ENCODE peak calls at places on chromosomes 2 and 18, in seven cellular contexts. R is germinal center; X is left colon; B is H9; K is uterus; J is activated T-helper 2 cell treated with anti-CD3 and anti-CD28 coated beads, Interferon-gamma antibody, Interleukin-2, Interleukin-4, amounts not matched to agents 10 μg/mL and 5 μg/mL and 100 μg/mL, durations not matched to agents 14 hours and 24 hours and 36 hours; H is RPMI8226. P is an unnamed sample.

GRCh38 chr18:12574494-12575185 is 83.3 kb downstream of the SPIRE1 start:
- DNase-seq in R (no peak), B (no peak), J (no peak), X (no peak), H (no peak), K (no peak), P (no peak)

GRCh38 chr18:21557607-21558253 is 42.8 kb downstream of the ESCO1 start:
- DNase-seq in J (no peak), R (no peak), H (no peak), B (no peak), X (no peak), K (peak), P (no peak)

GRCh38 chr2:147197754-147198153 is 647.1 kb upstream of the ACVR2A start:
- DNase-seq in J (no peak), R (no peak), B (no peak), X (no peak), H (no peak), K (no peak), P (no peak)

GRCh38 chr2:174342600-174343342 is 8.0 kb downstream of the SP9 start:
- DNase-seq in H (peak), R (peak), J (no peak), X (no peak), K (no peak), B (no peak), P (peak)

GRCh38 chr2:157628532-157629415 is at the start of gene ACVR1C:
- DNase-seq in H (peak), J (peak), X (peak), R (peak), K (peak), B (peak), P (peak)

GRCh38 chr2:177489719-177490301 is 97.2 kb downstream of the AGPS start:
- DNase-seq in K (no peak), J (no peak), R (peak), B (no peak), H (no peak), X (no peak), P (peak)

GRCh38 chr2:127069003-127069402 is 38.0 kb downstream of the BIN1 start:
- DNase-seq in R (no peak), B (no peak), X (no peak), J (no peak), H (no peak), K (no peak), P (no peak)

GRCh38 chr2:140863713-140864112 is 1267.1 kb downstream of the LRP1B start:
- DNase-seq in J (no peak), R (no peak), K (no peak), H (peak), B (no peak), X (no peak), P (peak)

GRCh38 chr18:79507076-79507545 is 111.4 kb downstream of the NFATC1 start:
- DNase-seq in R (peak), B (no peak), X (peak), J (no peak), K (peak), H (no peak), P (peak)

GRCh38 chr2:214103199-214104001 is 307.5 kb upstream of the VWC2L start:
- DNase-seq in K (no peak), R (no peak), H (peak), J (no peak), B (no peak), X (peak), P (no peak)

GRCh38 chr2:3483227-3483985 is 35.9 kb downstream of the ADI1 start:
- DNase-seq in R (no peak), J (no peak), B (peak), H (no peak), K (peak), X (peak), P (no peak)

GRCh38 chr2:9474361-9475117 is at the start of gene IAH1:
- DNase-seq in J (peak), K (peak), R (peak), B (peak), X (peak), H (peak), P (peak)

GRCh38 chr2:40488101-40488598 is 36.3 kb upstream of the SLC8A1 start:
- DNase-seq in B (no peak), H (peak), J (no peak), K (peak), X (no peak), R (no peak), P (no peak)

GRCh38 chr2:236127010-236127409 is 41.2 kb downstream of the GBX2 start:
- DNase-seq in J (no peak), K (no peak), H (no peak), X (no peak), B (no peak), R (no peak), P (no peak)

P was measured in erythroblast.